ENCODE peak calls at places on chromosomes 6 and 20, in seven cellular contexts. W, E, B, R, T, U and D are unnamed samples.
A peak's percentile ranks its signal among the peaks of the same experiment; 100 is the strongest.

GRCh38 chr20:41119593-41120561 is 17.5 kb upstream of the PLCG1 start:
- DNase-seq in W (no peak), E (no peak), B (no peak), R (no peak), T (no peak), U (no peak), D (no peak)

GRCh38 chr6:148682990-148683389 is 63.8 kb upstream of the UST start:
- DNase-seq in W (peak; percentile 24), E (no peak), B (no peak), R (no peak), T (no peak), U (no peak), D (no peak)

GRCh38 chr6:123838612-123839279 is 35.1 kb downstream of the NKAIN2 start:
- DNase-seq in W (no peak), E (no peak), B (no peak), R (no peak), T (no peak), U (no peak), D (no peak)

GRCh38 chr6:126701799-126702198 is 361.9 kb downstream of the CENPW start:
- DNase-seq in W (no peak), E (peak; percentile 11), B (no peak), R (no peak), T (no peak), U (no peak), D (no peak)

GRCh38 chr6:2478200-2478599 is 232.8 kb upstream of the GMDS start:
- DNase-seq in W (no peak), E (no peak), B (no peak), R (no peak), T (no peak), U (no peak), D (no peak)

GRCh38 chr6:72672906-72673305 is 51.0 kb downstream of the KCNQ5 start:
- DNase-seq in W (no peak), E (no peak), B (no peak), R (no peak), T (no peak), U (no peak), D (no peak)

GRCh38 chr6:108565893-108566292 is 5.2 kb downstream of the FOXO3 start:
- DNase-seq in W (peak; percentile 64), E (no peak), B (no peak), R (no peak), T (no peak), U (peak; percentile 78), D (no peak)

GRCh38 chr6:82988904-82989303 is 76.7 kb downstream of the UBE3D start:
- DNase-seq in W (no peak), E (no peak), B (peak; percentile 39), R (no peak), T (no peak), U (no peak), D (no peak)

GRCh38 chr6:157107915-157108651 is 215.2 kb downstream of the TMEM242 start:
- DNase-seq in W (no peak), E (peak; percentile 27), B (no peak), R (no peak), T (no peak), U (no peak), D (no peak)

GRCh38 chr6:24126586-24127192 is 674 bp downstream of the NRSN1 start:
- DNase-seq in W (peak; percentile 53), E (no peak), B (peak; percentile 62), R (no peak), T (no peak), U (no peak), D (peak; percentile 31)

GRCh38 chr6:105445461-105445860 is 42.6 kb upstream of the PREP start:
- DNase-seq in W (no peak), E (no peak), B (no peak), R (no peak), T (no peak), U (no peak), D (no peak)

GRCh38 chr20:25750765-25751696 is 54.4 kb upstream of the ZNF337 start:
- DNase-seq in W (peak; percentile 66), E (no peak), B (no peak), R (peak; percentile 45), T (peak; percentile 57), U (no peak), D (no peak)

GRCh38 chr20:3101737-3102574 is 17.4 kb upstream of the AVP start:
- DNase-seq in W (peak; percentile 57), E (no peak), B (no peak), R (no peak), T (no peak), U (no peak), D (no peak)

GRCh38 chr6:69232506-69233194 is 564.2 kb downstream of the LMBRD1 start:
- DNase-seq in W (peak; percentile 52), E (peak; percentile 47), B (peak; percentile 74), R (peak; percentile 5), T (peak; percentile 68), U (peak; percentile 74), D (peak; percentile 80)

GRCh38 chr20:41394931-41395668 is 28.5 kb upstream of the EMILIN3 start:
- DNase-seq in W (no peak), E (no peak), B (no peak), R (no peak), T (peak; percentile 15), U (no peak), D (no peak)

GRCh38 chr6:48449002-48449401 is 338.0 kb upstream of the PTCHD4 start:
- DNase-seq in W (no peak), E (peak; percentile 33), B (no peak), R (no peak), T (no peak), U (no peak), D (no peak)

GRCh38 chr6:17179246-17180073 is 77.6 kb downstream of the STMND1 start:
- DNase-seq in W (no peak), E (peak; percentile 39), B (no peak), R (no peak), T (no peak), U (no peak), D (no peak)

GRCh38 chr6:150723857-150724256 is 124.2 kb downstream of the PLEKHG1 start:
- DNase-seq in W (no peak), E (peak; percentile 85), B (no peak), R (no peak), T (no peak), U (no peak), D (no peak)

GRCh38 chr6:44120692-44121443 is 6.4 kb downstream of the MRPL14 start:
- DNase-seq in W (no peak), E (no peak), B (no peak), R (no peak), T (no peak), U (no peak), D (no peak)

GRCh38 chr6:13113956-13114593 is 214.3 kb downstream of the TBC1D7 start:
- DNase-seq in W (no peak), E (no peak), B (no peak), R (no peak), T (no peak), U (no peak), D (no peak)

GRCh38 chr6:108222504-108222903 is 38.3 kb downstream of the SNX3 start:
- DNase-seq in W (no peak), E (no peak), B (no peak), R (no peak), T (no peak), U (no peak), D (no peak)

GRCh38 chr20:62367483-62368302 is 581 bp upstream of the LAMA5 start:
- DNase-seq in W (peak; percentile 30), E (no peak), B (peak; percentile 73), R (no peak), T (no peak), U (peak; percentile 87), D (no peak)

GRCh38 chr6:159012201-159012600 is 12.2 kb upstream of the RSPH3 start:
- DNase-seq in W (no peak), E (no peak), B (no peak), R (no peak), T (no peak), U (no peak), D (no peak)

GRCh38 chr6:125074120-125074519 is 79.5 kb upstream of the TPD52L1 start:
- DNase-seq in W (no peak), E (no peak), B (no peak), R (no peak), T (no peak), U (no peak), D (no peak)

GRCh38 chr6:166104107-166104506 is 63.5 kb downstream of the TBXT start:
- DNase-seq in W (no peak), E (no peak), B (no peak), R (no peak), T (no peak), U (no peak), D (no peak)

GRCh38 chr6:111597687-111598086 is 8.0 kb downstream of the TRAF3IP2 start:
- DNase-seq in W (no peak), E (no peak), B (no peak), R (no peak), T (no peak), U (no peak), D (no peak)

GRCh38 chr6:30818426-30818841 is 65.9 kb upstream of the DDR1 start:
- DNase-seq in W (no peak), E (peak; percentile 53), B (no peak), R (no peak), T (no peak), U (no peak), D (no peak)

GRCh38 chr6:44217332-44218143 is 812 bp downstream of the MYMX start:
- DNase-seq in W (no peak), E (no peak), B (peak; percentile 54), R (no peak), T (no peak), U (peak; percentile 92), D (no peak)

GRCh38 chr20:32079655-32080109 is 27.6 kb downstream of the HCK start:
- DNase-seq in W (no peak), E (no peak), B (no peak), R (no peak), T (no peak), U (no peak), D (no peak)

GRCh38 chr6:67884442-67884841 is 750.6 kb upstream of the ADGRB3 start:
- DNase-seq in W (no peak), E (no peak), B (no peak), R (no peak), T (no peak), U (no peak), D (no peak)

GRCh38 chr20:19783966-19784401 is 25.9 kb downstream of the RIN2 start:
- DNase-seq in W (no peak), E (peak; percentile 92), B (no peak), R (no peak), T (peak; percentile 55), U (no peak), D (no peak)

GRCh38 chr6:33692760-33693158 is 18.7 kb downstream of the UQCC2 start:
- DNase-seq in W (peak; percentile 65), E (no peak), B (no peak), R (peak; percentile 52), T (peak; percentile 64), U (no peak), D (no peak)

GRCh38 chr20:38658879-38659612 is 57.4 kb downstream of the ARHGAP40 start:
- DNase-seq in W (peak; percentile 33), E (peak; percentile 22), B (peak; percentile 60), R (peak; percentile 10), T (no peak), U (no peak), D (peak; percentile 19)

GRCh38 chr6:6661684-6662083 is 73.2 kb downstream of the LY86 start:
- DNase-seq in W (no peak), E (peak; percentile 33), B (no peak), R (no peak), T (no peak), U (no peak), D (peak; percentile 15)

GRCh38 chr6:169800668-169801395 is 49.4 kb downstream of the ERMARD start:
- DNase-seq in W (no peak), E (peak; percentile 74), B (no peak), R (no peak), T (no peak), U (no peak), D (peak; percentile 76)

GRCh38 chr20:54137115-54137514 is 36.7 kb downstream of the CYP24A1 start:
- DNase-seq in W (no peak), E (peak; percentile 35), B (no peak), R (no peak), T (no peak), U (no peak), D (no peak)

GRCh38 chr20:1893721-1894470 is 1.3 kb upstream of the SIRPA start:
- DNase-seq in W (no peak), E (no peak), B (peak; percentile 38), R (no peak), T (peak; percentile 86), U (no peak), D (no peak)

GRCh38 chr6:15296735-15297134 is 50.9 kb downstream of the JARID2 start:
- DNase-seq in W (peak; percentile 90), E (no peak), B (no peak), R (no peak), T (no peak), U (no peak), D (no peak)